ENCODE peak calls at places on chromosomes 6 and 20, in nine cellular contexts. E is CD8-positive, alpha-beta T cell; R is Kasumi-1; I is NCI-H2081; O is lung; M is H9; Z is stimulated activated CD4-positive, alpha-beta T cell treated with anti-CD3 and anti-CD28 coated beads, Interleukin-2, amount 100 ng/mL, for 48 hours; A is K562; W is GM20000. F is an unnamed sample.

GRCh38 chr6:64812138-64812537 is 894.9 kb downstream of the EYS start:
- DNase-seq in E (no peak), R (no peak), I (no peak), O (no peak), M (no peak), Z (no peak), A (no peak), W (no peak), F (no peak)

GRCh38 chr6:159212026-159212425 is 42.8 kb downstream of the FNDC1 start:
- DNase-seq in E (no peak), R (no peak), I (peak; percentile 24), O (no peak), M (no peak), Z (no peak), A (no peak), W (no peak), F (no peak)

GRCh38 chr6:156703719-156704118 is 73.5 kb upstream of the ARID1B start:
- DNase-seq in E (no peak), R (no peak), I (no peak), O (no peak), M (no peak), Z (no peak), A (no peak), W (no peak), F (no peak)

GRCh38 chr6:109002100-109002697 is 92.4 kb downstream of the SESN1 start:
- DNase-seq in E (no peak), R (no peak), I (no peak), O (no peak), M (no peak), Z (no peak), A (no peak), W (no peak), F (no peak)

GRCh38 chr20:62263396-62263795 is 25.1 kb downstream of the OSBPL2 start:
- DNase-seq in E (no peak), R (no peak), I (no peak), O (no peak), M (no peak), Z (no peak), A (no peak), W (no peak), F (no peak)

GRCh38 chr6:79384845-79385244 is 150.4 kb upstream of the HMGN3 start:
- DNase-seq in E (no peak), R (peak; percentile 5), I (peak; percentile 84), O (peak; percentile 58), M (no peak), Z (no peak), A (no peak), W (no peak), F (no peak)

GRCh38 chr6:20969551-20969950 is 435.3 kb downstream of the CDKAL1 start:
- DNase-seq in E (no peak), R (no peak), I (peak; percentile 88), O (no peak), M (no peak), Z (no peak), A (no peak), W (no peak), F (no peak)

GRCh38 chr6:166597711-166598440 is 11.4 kb upstream of the RAMACL start:
- DNase-seq in E (no peak), R (no peak), I (peak; percentile 2), O (no peak), M (no peak), Z (no peak), A (no peak), W (no peak), F (no peak)

GRCh38 chr6:75748743-75749538 is at the start of gene MYO6:
- DNase-seq in E (peak; percentile 41), R (no peak), I (peak; percentile 83), O (peak; percentile 78), M (peak; percentile 83), Z (peak; percentile 10), A (peak; percentile 76), W (peak; percentile 91), F (no peak)

GRCh38 chr6:26363882-26364825 is 844 bp upstream of the BTN3A2 start:
- DNase-seq in E (peak; percentile 9), R (peak; percentile 16), I (no peak), O (no peak), M (no peak), Z (no peak), A (no peak), W (no peak), F (no peak)

F was measured in GDM1.